ENCODE peak calls at places on chromosomes 12 and 14, in six cellular contexts. W, F, E, G, T and V are unnamed samples.
A peak's percentile ranks its signal among the peaks of the same experiment; 100 is the strongest.

GRCh38 chr14:25003537-25003936 is 46.4 kb downstream of the STXBP6 start:
- DNase-seq in W (peak; percentile 28), F (no peak), G (peak; percentile 65), T (no peak), E (no peak), V (no peak)

GRCh38 chr12:99223554-99223953 is 424.0 kb upstream of the GARIN6 start:
- DNase-seq in T (no peak), F (no peak), E (no peak), W (no peak), G (no peak), V (no peak)

GRCh38 chr12:68482660-68483059 is 128.0 kb upstream of the RAP1B start:
- DNase-seq in W (no peak), F (no peak), G (no peak), E (no peak), T (no peak), V (no peak)

GRCh38 chr14:77903233-77903632 is 103.3 kb downstream of the ADCK1 start:
- DNase-seq in F (no peak), G (peak; percentile 44), W (peak; percentile 23), E (no peak), T (no peak), V (no peak)

GRCh38 chr12:42759622-42760273 is 170.2 kb upstream of the PRICKLE1 start:
- DNase-seq in W (no peak), F (no peak), E (peak; percentile 49), G (no peak), T (no peak), V (no peak)

GRCh38 chr14:59189281-59189821 is 884 bp downstream of the DAAM1 start:
- DNase-seq in T (no peak), E (peak; percentile 45), F (no peak), G (peak; percentile 9), W (no peak), V (peak; percentile 86)

GRCh38 chr14:72916174-72916573 is 10.1 kb upstream of the DCAF4 start:
- DNase-seq in G (no peak), T (no peak), F (no peak), E (no peak), W (no peak), V (no peak)

GRCh38 chr14:73787760-73788508 is 63.7 kb upstream of the PTGR2 start:
- DNase-seq in T (no peak), G (no peak), E (no peak), F (no peak), W (no peak), V (no peak)

GRCh38 chr12:17278946-17279345 is 673.0 kb upstream of the LMO3 start:
- DNase-seq in G (no peak), F (no peak), T (no peak), W (no peak), E (no peak), V (no peak)

GRCh38 chr14:70811065-70811464 is 1.8 kb upstream of the MAP3K9 start:
- DNase-seq in W (no peak), E (no peak), G (no peak), T (no peak), F (no peak), V (no peak)

GRCh38 chr12:54005853-54006699 is 2.7 kb upstream of the HOXC8 start:
- DNase-seq in T (peak; percentile 79), F (peak; percentile 67), G (peak; percentile 49), E (peak; percentile 98), W (no peak), V (no peak)

GRCh38 chr14:99322731-99323599 is 51.0 kb upstream of the BCL11B start:
- DNase-seq in W (no peak), E (peak; percentile 92), F (no peak), G (no peak), T (no peak), V (no peak)

GRCh38 chr12:25835385-25835784 is 123.1 kb upstream of the RASSF8 start:
- DNase-seq in W (no peak), G (no peak), E (no peak), F (no peak), T (no peak), V (no peak)

GRCh38 chr12:114684098-114684869 is at the start of gene TBX3:
- DNase-seq in F (no peak), T (peak; percentile 39), W (peak; percentile 98), G (peak; percentile 100), E (peak; percentile 99), V (no peak)

GRCh38 chr12:109705291-109705690 is 8.3 kb upstream of the FAM222A start:
- DNase-seq in F (no peak), W (no peak), G (no peak), T (no peak), E (peak; percentile 5), V (no peak)

GRCh38 chr12:40723001-40723400 is 30.8 kb downstream of the CNTN1 start:
- DNase-seq in F (no peak), E (no peak), G (no peak), T (no peak), W (no peak), V (no peak)

GRCh38 chr12:132505105-132505851 is 15.3 kb downstream of the FBRSL1 start:
- DNase-seq in T (no peak), W (no peak), E (no peak), G (no peak), F (no peak), V (no peak)